ENCODE peak calls at places on chromosome 7, in ten cellular contexts. U, A, P, G, L, Q, O, E, I and K are unnamed samples.
A peak's percentile ranks its signal among the peaks of the same experiment; 100 is the strongest.

GRCh38 chr7:111853231-111853990 is 291.1 kb upstream of the IMMP2L start:
- DNase-seq in L (no peak), P (no peak), O (no peak), A (no peak), G (no peak), U (no peak), Q (no peak), I (no peak), E (no peak), K (no peak)

GRCh38 chr7:101031082-101031481 is 11.2 kb downstream of the MUC17 start:
- DNase-seq in G (no peak), P (no peak), E (no peak), I (no peak), A (no peak), L (no peak), U (no peak), O (peak; percentile 21), Q (no peak), K (peak; percentile 18)

GRCh38 chr7:103307487-103308231 is 10.4 kb downstream of the PMPCB start:
- DNase-seq in P (peak; percentile 68), Q (no peak), L (no peak), A (no peak), I (no peak), U (no peak), O (no peak), G (no peak), E (no peak), K (peak; percentile 18)

GRCh38 chr7:10156972-10157371 is 816.7 kb upstream of the PHF14 start:
- DNase-seq in I (no peak), E (no peak), Q (no peak), L (no peak), O (no peak), A (no peak), G (no peak), U (no peak), P (peak; percentile 4), K (no peak)

GRCh38 chr7:108589874-108590273 is 20.2 kb downstream of the DNAJB9 start:
- DNase-seq in I (no peak), P (no peak), O (no peak), L (no peak), G (no peak), U (no peak), E (no peak), A (no peak), Q (no peak), K (no peak)

GRCh38 chr7:25391295-25391861 is 163.1 kb upstream of the NPVF start:
- DNase-seq in P (peak; percentile 30), I (no peak), A (no peak), Q (no peak), G (no peak), U (no peak), L (no peak), O (no peak), E (no peak), K (peak; percentile 20)

GRCh38 chr7:25752967-25753791 is 398.8 kb upstream of the NFE2L3 start:
- DNase-seq in U (no peak), L (no peak), G (no peak), I (no peak), A (peak; percentile 72), E (no peak), P (peak; percentile 2), Q (no peak), O (no peak), K (peak; percentile 65)

GRCh38 chr7:151086802-151087246 is 549 bp downstream of the AGAP3 start:
- DNase-seq in A (no peak), P (peak; percentile 30), E (no peak), U (no peak), L (no peak), G (no peak), O (peak; percentile 35), I (no peak), Q (no peak), K (no peak)

GRCh38 chr7:134315679-134316538 is 821 bp downstream of the SLC35B4 start:
- DNase-seq in I (no peak), L (no peak), E (no peak), Q (no peak), A (no peak), U (no peak), O (no peak), G (no peak), P (peak; percentile 6), K (peak; percentile 12)

GRCh38 chr7:130491841-130492518 is at the start of gene MEST:
- DNase-seq in G (no peak), U (no peak), I (no peak), A (no peak), P (no peak), Q (no peak), L (no peak), E (no peak), O (no peak), K (no peak)

GRCh38 chr7:30254717-30255095 is 29.7 kb upstream of the ZNRF2 start:
- DNase-seq in O (peak; percentile 51), U (no peak), A (no peak), Q (no peak), L (no peak), G (no peak), P (no peak), E (no peak), I (no peak), K (no peak)

GRCh38 chr7:19069842-19070241 is 47.6 kb downstream of the TWIST1 start:
- DNase-seq in I (no peak), G (no peak), L (no peak), A (no peak), O (no peak), E (no peak), Q (no peak), U (no peak), P (peak; percentile 42), K (peak; percentile 18)

GRCh38 chr7:18468794-18469193 is 26.8 kb upstream of the HDAC9 start:
- DNase-seq in L (no peak), A (no peak), G (no peak), Q (no peak), O (no peak), I (no peak), U (no peak), E (no peak), P (no peak), K (peak; percentile 24)

GRCh38 chr7:30074422-30075030 is 46.3 kb downstream of the PLEKHA8 start:
- DNase-seq in P (peak; percentile 70), G (no peak), O (no peak), L (no peak), U (no peak), I (no peak), E (no peak), Q (peak; percentile 22), A (no peak), K (peak; percentile 74)

GRCh38 chr7:101308245-101309085 is 13.1 kb downstream of the IFT22 start:
- DNase-seq in Q (no peak), P (peak; percentile 85), E (no peak), I (no peak), A (peak; percentile 63), L (no peak), U (no peak), O (peak; percentile 85), G (no peak), K (peak; percentile 64)

GRCh38 chr7:80350430-80350829 is 161.4 kb downstream of the GNAT3 start:
- DNase-seq in G (no peak), Q (no peak), L (no peak), P (no peak), I (no peak), U (no peak), O (no peak), A (no peak), E (no peak), K (no peak)

GRCh38 chr7:114085592-114086490 is 167.0 kb upstream of the PPP1R3A start:
- DNase-seq in P (peak; percentile 22), A (peak; percentile 94), L (peak; percentile 74), O (peak; percentile 90), E (no peak), Q (no peak), U (no peak), I (no peak), G (peak; percentile 73), K (peak; percentile 82)

DNA sequence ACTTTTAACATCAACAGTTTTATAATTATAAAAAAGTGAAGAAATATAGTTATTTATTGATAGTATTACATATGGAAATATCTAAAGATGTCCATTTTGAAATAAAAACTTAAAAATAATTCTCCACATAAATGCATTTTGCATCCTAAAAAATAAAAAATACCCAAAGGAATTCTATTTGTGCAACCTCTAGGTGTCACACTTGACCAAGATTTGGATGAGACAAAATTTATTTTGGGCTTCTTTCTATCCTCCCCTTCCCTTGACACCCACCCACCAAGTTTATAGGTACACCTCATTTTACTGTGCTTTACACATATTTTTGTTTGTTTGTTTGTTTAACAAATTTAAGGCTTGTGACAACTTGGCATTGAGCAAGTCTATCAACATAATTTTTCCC is 3.3 kb upstream of the THSD7A start:
- DNase-seq in L (no peak), I (no peak), A (no peak), G (no peak), O (no peak), E (no peak), U (no peak), Q (no peak), P (peak; percentile 32), K (peak; percentile 8)
- TF ChIP-seq CTCF in L (no peak), I (no peak), A (no peak), G (peak; percentile 47), O (peak; percentile 32), E (no peak), U (no peak), Q (peak; percentile 67), P (peak; percentile 74), K (peak; percentile 14)

GRCh38 chr7:74049997-74050798 is 22.2 kb downstream of the ELN start:
- DNase-seq in I (no peak), A (no peak), U (no peak), L (no peak), O (no peak), P (no peak), Q (no peak), E (no peak), G (no peak), K (no peak)
- H3K27me3 ChIP-seq in I (no peaks in the 10 kb centered on the region), A (peaks cover 7% of the 10 kb centered on the region), U (no peaks in the 10 kb centered on the region), L (no peaks in the 10 kb centered on the region), O (no peaks in the 10 kb centered on the region), P (no peaks in the 10 kb centered on the region), Q (peaks cover 2% of the 10 kb centered on the region), E (no peaks in the 10 kb centered on the region), G (no peaks in the 10 kb centered on the region), K (peaks cover 13% of the 10 kb centered on the region)

DNA sequence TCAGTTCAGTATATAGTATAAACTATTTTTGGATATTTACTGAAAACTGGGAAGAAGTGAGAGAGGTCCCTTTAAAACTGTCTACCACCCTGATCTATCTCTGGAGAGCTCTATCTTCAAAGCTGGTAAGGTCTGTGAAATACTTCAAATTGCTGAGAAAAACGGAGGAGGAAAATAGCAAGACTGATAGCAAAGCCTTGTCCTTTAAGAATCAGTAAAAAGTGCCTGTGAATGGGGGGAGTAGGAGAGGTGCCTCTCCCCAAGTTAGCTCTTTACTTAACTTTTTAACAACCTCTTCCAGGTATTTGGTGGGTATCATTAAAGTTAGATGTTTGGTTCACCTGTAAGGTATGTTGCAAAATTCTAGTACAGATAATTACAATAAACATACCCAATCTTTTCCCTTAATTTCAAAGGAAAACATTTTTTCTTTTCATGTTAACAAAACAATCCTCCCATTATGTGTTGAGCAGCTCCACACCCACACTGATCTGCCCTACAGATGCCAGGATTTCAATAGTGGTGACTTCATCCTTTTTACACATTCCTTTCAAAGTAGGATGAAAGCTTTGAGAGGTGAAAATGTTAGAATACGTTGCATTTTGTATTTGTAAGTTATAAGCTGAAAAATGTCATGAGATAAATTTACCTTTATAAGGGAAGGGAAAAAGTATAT is 149.2 kb downstream of the CRPPA start:
- DNase-seq in G (no peak), O (no peak), L (no peak), P (peak; percentile 37), A (no peak), E (no peak), I (no peak), Q (no peak), U (no peak), K (peak; percentile 24)
- H3K4me3 ChIP-seq in G (no peak overlapping the region), O (no peak overlapping the region), L (no peak overlapping the region), P (no peak overlapping the region), A (no peak overlapping the region), E (no peak overlapping the region), I (no peak overlapping the region), Q (no peak overlapping the region), U (no peak overlapping the region), K (no peak overlapping the region)

GRCh38 chr7:156816943-156817572 is 75.9 kb downstream of the LMBR1 start:
- DNase-seq in I (no peak), L (no peak), A (no peak), Q (no peak), P (peak; percentile 57), G (no peak), E (no peak), O (no peak), U (no peak), K (peak; percentile 29)
- TF ChIP-seq CTCF in I (no peak), L (peak; percentile 15), A (peak; percentile 35), Q (peak; percentile 51), P (peak; percentile 68), G (peak; percentile 22), E (peak; percentile 16), O (no peak), U (peak; percentile 47), K (no peak)